ENCODE peak calls at places on chromosomes 3 and 15, in nine cellular contexts. F, S, J, P, V, Z, T, Y and I are unnamed samples.

GRCh38 chr15:66234798-66235197 is 18.8 kb downstream of the MEGF11 start:
- DNase-seq in F (no peak), S (no peak), J (no peak), P (no peak), V (no peak), Z (no peak), T (no peak), Y (no peak), I (no peak)

GRCh38 chr15:100253640-100254039 is 88.1 kb downstream of the ADAMTS17 start:
- DNase-seq in F (no peak), S (no peak), J (no peak), P (no peak), V (no peak), Z (no peak), T (no peak), Y (no peak), I (no peak)

GRCh38 chr3:119794971-119795612 is 13.2 kb downstream of the NR1I2 start:
- DNase-seq in F (no peak), S (peak), J (no peak), P (no peak), V (peak), Z (peak), T (peak), Y (peak), I (no peak)

GRCh38 chr3:184582583-184582982 is 21.0 kb downstream of the EPHB3 start:
- DNase-seq in F (no peak), S (peak), J (no peak), P (peak), V (peak), Z (peak), T (no peak), Y (peak), I (no peak)

GRCh38 chr3:98333989-98334606 is 19.6 kb upstream of the OR5K4 start:
- DNase-seq in F (no peak), S (peak), J (no peak), P (no peak), V (no peak), Z (no peak), T (peak), Y (peak), I (no peak)

GRCh38 chr3:122350814-122351418 is 25.9 kb downstream of the CSTA start:
- DNase-seq in F (no peak), S (peak), J (no peak), P (no peak), V (no peak), Z (no peak), T (peak), Y (no peak), I (no peak)

GRCh38 chr3:157754415-157754814 is 251.2 kb upstream of the VEPH1 start:
- DNase-seq in F (no peak), S (no peak), J (no peak), P (no peak), V (no peak), Z (no peak), T (no peak), Y (no peak), I (no peak)

GRCh38 chr3:139778884-139779283 is 101.1 kb upstream of the NMNAT3 start:
- DNase-seq in F (no peak), S (peak), J (no peak), P (no peak), V (no peak), Z (no peak), T (no peak), Y (no peak), I (peak)

GRCh38 chr3:64691051-64691450 is 3.3 kb upstream of the ADAMTS9 start:
- DNase-seq in F (no peak), S (peak), J (no peak), P (no peak), V (peak), Z (no peak), T (peak), Y (no peak), I (no peak)

GRCh38 chr15:62647195-62647865 is 395.2 kb upstream of the TPM1 start:
- DNase-seq in F (no peak), S (peak), J (no peak), P (no peak), V (no peak), Z (peak), T (peak), Y (peak), I (no peak)

GRCh38 chr15:69713726-69714559 is 261.3 kb downstream of the RPLP1 start:
- DNase-seq in F (peak), S (no peak), J (peak), P (no peak), V (no peak), Z (peak), T (no peak), Y (no peak), I (no peak)

GRCh38 chr3:61172684-61173083 is 78.6 kb downstream of the FHIT start:
- DNase-seq in F (no peak), S (no peak), J (peak), P (no peak), V (peak), Z (no peak), T (no peak), Y (no peak), I (no peak)

GRCh38 chr3:177488740-177489139 is 291.5 kb upstream of the TBL1XR1 start:
- DNase-seq in F (no peak), S (no peak), J (no peak), P (no peak), V (no peak), Z (no peak), T (no peak), Y (peak), I (no peak)

GRCh38 chr3:12996181-12996506 is 77.1 kb downstream of the IQSEC1 start:
- DNase-seq in F (no peak), S (no peak), J (no peak), P (no peak), V (no peak), Z (no peak), T (no peak), Y (no peak), I (no peak)

GRCh38 chr3:37173806-37174205 is 576 bp downstream of the LRRFIP2 start:
- DNase-seq in F (no peak), S (no peak), J (no peak), P (no peak), V (no peak), Z (no peak), T (peak), Y (no peak), I (no peak)

GRCh38 chr3:190972196-190972595 is 109.7 kb upstream of the GMNC start:
- DNase-seq in F (no peak), S (no peak), J (no peak), P (no peak), V (no peak), Z (no peak), T (no peak), Y (no peak), I (no peak)

GRCh38 chr15:57387644-57388076 is 11.4 kb downstream of the CGNL1 start:
- DNase-seq in F (no peak), S (no peak), J (no peak), P (no peak), V (peak), Z (no peak), T (no peak), Y (no peak), I (no peak)